ENCODE peak calls at places on chromosomes 13 and 19, in four cellular contexts. E is fibroblast of mammary gland, K is breast epithelium, S is cardiac fibroblast. P is an unnamed sample.

GRCh38 chr13:61880576-61881283 is 465.1 kb upstream of the PCDH20 start:
- DNase-seq in E (peak), K (no peak), S (peak), P (no peak)

GRCh38 chr13:80469841-80470378 is 129.0 kb upstream of the SPRY2 start:
- DNase-seq in E (peak), K (no peak), S (peak), P (peak)

GRCh38 chr13:68927387-68928026 is 1180.1 kb upstream of the ATXN8OS start:
- DNase-seq in E (peak), K (no peak), S (no peak), P (peak)

GRCh38 chr13:31945202-31945978 is 86.2 kb upstream of the FRY start:
- DNase-seq in E (peak), K (peak), S (peak), P (peak)

GRCh38 chr13:42116225-42116624 is 67.8 kb downstream of the DGKH start:
- DNase-seq in E (peak), K (no peak), S (peak), P (no peak)

GRCh38 chr13:73849292-73849691 is 284.9 kb downstream of the KLF12 start:
- DNase-seq in E (peak), K (no peak), S (peak), P (no peak)

GRCh38 chr13:41222259-41222852 is 28.0 kb upstream of the KBTBD7 start:
- DNase-seq in E (peak), K (no peak), S (peak), P (no peak)

GRCh38 chr19:15836345-15836594 is 20.8 kb upstream of the OR10H1 start:
- DNase-seq in E (peak), K (no peak), S (no peak), P (no peak)

GRCh38 chr19:11375143-11375948 is 880 bp downstream of the SWSAP1 start:
- DNase-seq in E (no peak), K (no peak), S (no peak), P (no peak)

DNA sequence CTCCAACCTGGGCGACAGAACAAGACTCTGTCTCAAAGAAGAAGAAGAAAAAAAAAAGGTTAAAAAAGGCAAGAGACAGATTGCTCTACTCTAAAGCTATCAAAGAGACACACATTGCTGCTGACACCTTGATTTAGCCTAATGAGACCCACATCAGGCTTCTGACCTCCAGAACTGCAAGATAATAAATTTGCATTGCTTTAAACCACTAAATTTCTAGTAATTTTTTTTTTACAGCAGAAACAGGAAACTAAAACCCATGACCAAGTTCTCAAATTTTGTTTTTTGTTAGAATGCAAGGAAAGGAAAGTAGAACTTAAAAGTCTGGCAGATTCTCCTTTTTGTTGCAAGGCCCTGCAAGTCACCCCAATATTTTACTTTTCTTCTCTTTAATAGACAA is 56.4 kb upstream of the MED4 start:
- DNase-seq in E (no peak), K (no peak), S (no peak), P (no peak)
- H3K4me3 ChIP-seq in E (no peak), K (no peak), S (no peak), P (no peak)

GRCh38 chr19:36685835-36686234 is 1.6 kb upstream of the ZNF567 start:
- DNase-seq in E (no peak), K (no peak), S (no peak), P (no peak)
- H3K4me3 ChIP-seq in E (no peak), K (no peak), S (no peak), P (no peak)

DNA sequence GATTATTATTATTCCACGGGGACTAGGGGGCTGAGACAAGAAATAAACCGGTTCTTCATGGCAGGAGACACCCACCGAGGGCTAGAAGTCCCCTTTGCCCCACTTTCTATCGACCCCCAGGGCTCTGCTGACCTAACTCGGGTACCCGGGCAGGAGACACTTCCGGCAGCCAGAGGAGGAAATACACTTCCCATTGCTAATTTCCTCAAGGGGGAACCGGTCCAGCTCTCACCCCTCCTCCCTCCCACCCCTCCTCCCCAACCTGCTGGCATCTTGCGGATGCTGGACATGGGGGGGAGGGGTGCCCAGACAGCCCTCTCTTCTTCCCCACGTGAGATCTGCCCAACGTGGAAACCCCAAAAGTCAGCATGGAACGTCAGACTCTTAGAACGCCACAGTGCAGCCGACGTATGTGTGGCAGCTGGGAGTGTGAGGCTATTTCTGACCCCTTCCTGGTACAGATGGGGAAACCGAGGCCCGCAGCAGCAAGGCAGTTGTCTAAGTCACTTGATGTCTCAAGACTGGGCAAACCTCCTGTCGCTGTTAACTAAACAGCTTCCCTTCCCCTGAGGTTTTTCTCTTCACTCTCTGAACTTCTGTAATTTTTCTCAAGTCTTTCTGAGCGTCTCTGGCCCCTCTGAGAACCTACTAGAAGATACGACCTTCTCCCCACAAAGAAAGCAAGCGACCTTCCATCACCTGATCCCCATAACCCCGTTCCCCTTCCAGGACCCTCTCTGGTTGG is 3.6 kb downstream of the GPR4 start:
- DNase-seq in E (peak), K (no peak), S (no peak), P (no peak)
- H3K4me3 ChIP-seq in E (peak), K (peak), S (no peak), P (no peak)

GRCh38 chr13:29850213-29850898 is at the start of gene UBL3:
- DNase-seq in E (peak), K (peak), S (peak), P (peak)
- H3K4me3 ChIP-seq in E (peak), K (peak), S (peak), P (peak)